ENCODE peak calls at places on chromosomes 13 and 19, in seven cellular contexts. One of them, this sample, is unnamed.

GRCh38 chr19:34273121-34273845 is 18.9 kb downstream of the GARRE1 start:
- DNase-seq in CD4-positive, alpha-beta memory T cell: no peak
- DNase-seq in kidney: no peak
- DNase-seq in CD8-positive, alpha-beta T cell: no peak
- DNase-seq in GM23248: no peak
- DNase-seq in left ventricle myocardium inferior: no peak
- DNase-seq in caudate nucleus: no peak
- DNase-seq in this sample: no peak

GRCh38 chr13:112825071-112825470 is 135.2 kb downstream of the ATP11A start:
- DNase-seq in left ventricle myocardium inferior: no peak
- DNase-seq in CD4-positive, alpha-beta memory T cell: no peak
- DNase-seq in kidney: no peak
- DNase-seq in CD8-positive, alpha-beta T cell: no peak
- DNase-seq in GM23248: no peak
- DNase-seq in caudate nucleus: no peak
- DNase-seq in this sample: no peak

GRCh38 chr13:92984151-92984550 is 242.5 kb upstream of the GPC6 start:
- DNase-seq in CD8-positive, alpha-beta T cell: no peak
- DNase-seq in kidney: no peak
- DNase-seq in caudate nucleus: no peak
- DNase-seq in left ventricle myocardium inferior: no peak
- DNase-seq in CD4-positive, alpha-beta memory T cell: no peak
- DNase-seq in GM23248: no peak
- DNase-seq in this sample: no peak

GRCh38 chr19:45613926-45614725 is 12.1 kb upstream of the GPR4 start:
- DNase-seq in CD8-positive, alpha-beta T cell: no peak
- DNase-seq in caudate nucleus: no peak
- DNase-seq in kidney: no peak
- DNase-seq in GM23248: peak
- DNase-seq in left ventricle myocardium inferior: no peak
- DNase-seq in CD4-positive, alpha-beta memory T cell: peak
- DNase-seq in this sample: no peak

GRCh38 chr13:34124912-34125311 is 307.0 kb downstream of the RFC3 start:
- DNase-seq in kidney: no peak
- DNase-seq in caudate nucleus: no peak
- DNase-seq in CD4-positive, alpha-beta memory T cell: no peak
- DNase-seq in CD8-positive, alpha-beta T cell: no peak
- DNase-seq in left ventricle myocardium inferior: no peak
- DNase-seq in GM23248: no peak
- DNase-seq in this sample: no peak

GRCh38 chr19:54256250-54257115 is 590 bp downstream of the LILRB5 start:
- DNase-seq in left ventricle myocardium inferior: no peak
- DNase-seq in caudate nucleus: no peak
- DNase-seq in kidney: no peak
- DNase-seq in GM23248: no peak
- DNase-seq in CD8-positive, alpha-beta T cell: no peak
- DNase-seq in CD4-positive, alpha-beta memory T cell: no peak
- DNase-seq in this sample: peak

GRCh38 chr13:110944121-110944967 is 29.5 kb upstream of the ANKRD10 start:
- DNase-seq in caudate nucleus: no peak
- DNase-seq in CD8-positive, alpha-beta T cell: no peak
- DNase-seq in kidney: no peak
- DNase-seq in GM23248: peak
- DNase-seq in left ventricle myocardium inferior: no peak
- DNase-seq in CD4-positive, alpha-beta memory T cell: no peak
- DNase-seq in this sample: peak

GRCh38 chr13:95641291-95641811 is 3.2 kb downstream of the DZIP1 start:
- DNase-seq in kidney: peak
- DNase-seq in caudate nucleus: no peak
- DNase-seq in GM23248: peak
- DNase-seq in CD4-positive, alpha-beta memory T cell: no peak
- DNase-seq in CD8-positive, alpha-beta T cell: no peak
- DNase-seq in left ventricle myocardium inferior: no peak
- DNase-seq in this sample: no peak

GRCh38 chr19:52369463-52370340 is at the start of gene ZNF880:
- DNase-seq in GM23248: peak
- DNase-seq in kidney: peak
- DNase-seq in caudate nucleus: peak
- DNase-seq in left ventricle myocardium inferior: peak
- DNase-seq in CD4-positive, alpha-beta memory T cell: peak
- DNase-seq in CD8-positive, alpha-beta T cell: peak
- DNase-seq in this sample: peak

GRCh38 chr13:112887151-112887550 is 81.9 kb upstream of the MCF2L start:
- DNase-seq in CD4-positive, alpha-beta memory T cell: no peak
- DNase-seq in kidney: peak
- DNase-seq in left ventricle myocardium inferior: no peak
- DNase-seq in GM23248: no peak
- DNase-seq in caudate nucleus: no peak
- DNase-seq in CD8-positive, alpha-beta T cell: no peak
- DNase-seq in this sample: no peak

GRCh38 chr13:77397636-77398035 is 70.7 kb upstream of the MYCBP2 start:
- DNase-seq in CD8-positive, alpha-beta T cell: no peak
- DNase-seq in kidney: no peak
- DNase-seq in left ventricle myocardium inferior: no peak
- DNase-seq in caudate nucleus: no peak
- DNase-seq in CD4-positive, alpha-beta memory T cell: no peak
- DNase-seq in GM23248: peak
- DNase-seq in this sample: no peak

GRCh38 chr19:55383789-55384575 is at the start of gene TMEM238:
- DNase-seq in caudate nucleus: peak
- DNase-seq in CD8-positive, alpha-beta T cell: no peak
- DNase-seq in GM23248: peak
- DNase-seq in left ventricle myocardium inferior: peak
- DNase-seq in CD4-positive, alpha-beta memory T cell: peak
- DNase-seq in kidney: peak
- DNase-seq in this sample: no peak

GRCh38 chr13:86585826-86586225 is 786.6 kb upstream of the SLITRK6 start:
- DNase-seq in caudate nucleus: no peak
- DNase-seq in GM23248: peak
- DNase-seq in left ventricle myocardium inferior: peak
- DNase-seq in CD4-positive, alpha-beta memory T cell: no peak
- DNase-seq in kidney: no peak
- DNase-seq in CD8-positive, alpha-beta T cell: no peak
- DNase-seq in this sample: no peak

GRCh38 chr13:111460548-111461444 is 140.4 kb downstream of the TEX29 start:
- DNase-seq in kidney: no peak
- DNase-seq in CD8-positive, alpha-beta T cell: no peak
- DNase-seq in left ventricle myocardium inferior: no peak
- DNase-seq in GM23248: peak
- DNase-seq in CD4-positive, alpha-beta memory T cell: no peak
- DNase-seq in caudate nucleus: peak
- DNase-seq in this sample: peak

GRCh38 chr13:32153056-32153455 is 121.5 kb downstream of the FRY start:
- DNase-seq in left ventricle myocardium inferior: no peak
- DNase-seq in CD8-positive, alpha-beta T cell: no peak
- DNase-seq in kidney: no peak
- DNase-seq in CD4-positive, alpha-beta memory T cell: no peak
- DNase-seq in GM23248: peak
- DNase-seq in caudate nucleus: no peak
- DNase-seq in this sample: no peak

GRCh38 chr13:110641055-110642015 is 26.0 kb downstream of the NAXD start:
- DNase-seq in kidney: no peak
- DNase-seq in CD8-positive, alpha-beta T cell: no peak
- DNase-seq in GM23248: peak
- DNase-seq in caudate nucleus: no peak
- DNase-seq in left ventricle myocardium inferior: peak
- DNase-seq in CD4-positive, alpha-beta memory T cell: no peak
- DNase-seq in this sample: no peak

GRCh38 chr13:108227651-108228272 is 9.6 kb downstream of the ABHD13 start:
- DNase-seq in GM23248: peak
- DNase-seq in left ventricle myocardium inferior: no peak
- DNase-seq in CD8-positive, alpha-beta T cell: no peak
- DNase-seq in CD4-positive, alpha-beta memory T cell: no peak
- DNase-seq in caudate nucleus: no peak
- DNase-seq in kidney: no peak
- DNase-seq in this sample: no peak

GRCh38 chr19:54106716-54107115 is 4.1 kb downstream of the NDUFA3 start:
- DNase-seq in left ventricle myocardium inferior: peak
- DNase-seq in CD4-positive, alpha-beta memory T cell: no peak
- DNase-seq in GM23248: no peak
- DNase-seq in CD8-positive, alpha-beta T cell: no peak
- DNase-seq in kidney: peak
- DNase-seq in caudate nucleus: no peak
- DNase-seq in this sample: no peak

GRCh38 chr19:19418548-19419260 is 13.2 kb downstream of the GATAD2A start:
- DNase-seq in CD4-positive, alpha-beta memory T cell: no peak
- DNase-seq in CD8-positive, alpha-beta T cell: no peak
- DNase-seq in GM23248: no peak
- DNase-seq in kidney: peak
- DNase-seq in caudate nucleus: no peak
- DNase-seq in left ventricle myocardium inferior: no peak
- DNase-seq in this sample: no peak

DNA sequence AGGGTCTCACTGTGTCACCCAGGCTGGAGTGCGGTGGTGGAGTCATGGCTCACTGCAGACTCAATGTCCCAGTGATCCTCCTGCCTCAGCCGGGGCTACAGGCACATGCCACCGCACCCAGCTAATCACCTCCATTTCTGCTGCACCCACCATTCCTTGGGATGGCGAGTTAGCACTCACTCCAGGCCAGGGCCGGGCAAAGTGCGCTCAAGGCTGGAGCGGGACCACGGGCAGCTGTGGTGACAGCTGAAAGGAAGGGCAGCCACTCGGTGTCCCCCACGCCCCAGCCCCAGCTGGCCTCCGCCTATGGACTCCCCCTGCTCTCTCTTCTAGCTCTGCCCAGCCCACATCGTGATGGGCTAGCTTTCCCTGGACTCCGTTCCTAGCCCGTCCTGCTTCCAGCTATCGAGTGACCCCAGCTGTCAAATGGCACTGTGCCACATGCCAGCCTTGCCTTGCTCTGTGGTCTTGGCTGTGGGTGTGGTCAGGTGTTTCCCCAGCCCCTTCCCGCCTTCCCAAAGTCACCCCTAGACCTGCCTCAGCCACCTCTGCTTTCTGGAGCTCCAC is 4.1 kb downstream of the MICOS13 start:
- DNase-seq in CD4-positive, alpha-beta memory T cell: peak
- DNase-seq in CD8-positive, alpha-beta T cell: no peak
- DNase-seq in kidney: no peak
- DNase-seq in GM23248: no peak
- DNase-seq in caudate nucleus: no peak
- DNase-seq in left ventricle myocardium inferior: no peak
- DNase-seq in this sample: no peak
- H3K27ac ChIP-seq in CD4-positive, alpha-beta memory T cell: no peak
- H3K27ac ChIP-seq in CD8-positive, alpha-beta T cell: no peak
- H3K27ac ChIP-seq in kidney: no peak
- H3K27ac ChIP-seq in GM23248: no peak
- H3K27ac ChIP-seq in caudate nucleus: no peak
- H3K27ac ChIP-seq in left ventricle myocardium inferior: no peak
- H3K27ac ChIP-seq in this sample: no peak

GRCh38 chr13:75841905-75842304 is 205.8 kb downstream of the LMO7 start:
- DNase-seq in caudate nucleus: no peak
- DNase-seq in kidney: no peak
- DNase-seq in GM23248: no peak
- DNase-seq in CD8-positive, alpha-beta T cell: no peak
- DNase-seq in CD4-positive, alpha-beta memory T cell: no peak
- DNase-seq in left ventricle myocardium inferior: no peak
- DNase-seq in this sample: no peak
- H3K27ac ChIP-seq in caudate nucleus: no peak
- H3K27ac ChIP-seq in kidney: no peak
- H3K27ac ChIP-seq in GM23248: no peak
- H3K27ac ChIP-seq in CD8-positive, alpha-beta T cell: no peak
- H3K27ac ChIP-seq in CD4-positive, alpha-beta memory T cell: no peak
- H3K27ac ChIP-seq in left ventricle myocardium inferior: no peak
- H3K27ac ChIP-seq in this sample: no peak

GRCh38 chr19:33085570-33086128 is 4.7 kb downstream of the GPATCH1 start:
- DNase-seq in GM23248: no peak
- DNase-seq in kidney: no peak
- DNase-seq in caudate nucleus: no peak
- DNase-seq in left ventricle myocardium inferior: no peak
- DNase-seq in CD4-positive, alpha-beta memory T cell: no peak
- DNase-seq in CD8-positive, alpha-beta T cell: no peak
- DNase-seq in this sample: no peak

GRCh38 chr19:33093420-33094210 is 12.6 kb downstream of the GPATCH1 start:
- DNase-seq in kidney: peak
- DNase-seq in GM23248: no peak
- DNase-seq in CD4-positive, alpha-beta memory T cell: no peak
- DNase-seq in CD8-positive, alpha-beta T cell: no peak
- DNase-seq in left ventricle myocardium inferior: no peak
- DNase-seq in caudate nucleus: no peak
- DNase-seq in this sample: no peak

GRCh38 chr19:33086955-33087354 is 6.0 kb downstream of the GPATCH1 start:
- DNase-seq in CD4-positive, alpha-beta memory T cell: no peak
- DNase-seq in kidney: no peak
- DNase-seq in CD8-positive, alpha-beta T cell: no peak
- DNase-seq in caudate nucleus: no peak
- DNase-seq in left ventricle myocardium inferior: no peak
- DNase-seq in GM23248: no peak
- DNase-seq in this sample: no peak

GRCh38 chr19:33090179-33090578 is 9.2 kb downstream of the GPATCH1 start:
- DNase-seq in left ventricle myocardium inferior: no peak
- DNase-seq in caudate nucleus: no peak
- DNase-seq in GM23248: no peak
- DNase-seq in CD8-positive, alpha-beta T cell: no peak
- DNase-seq in kidney: no peak
- DNase-seq in CD4-positive, alpha-beta memory T cell: no peak
- DNase-seq in this sample: no peak

GRCh38 chr19:33089061-33089460 is 8.1 kb downstream of the GPATCH1 start:
- DNase-seq in caudate nucleus: no peak
- DNase-seq in left ventricle myocardium inferior: no peak
- DNase-seq in kidney: no peak
- DNase-seq in GM23248: no peak
- DNase-seq in CD4-positive, alpha-beta memory T cell: no peak
- DNase-seq in CD8-positive, alpha-beta T cell: no peak
- DNase-seq in this sample: no peak
- H3K27ac ChIP-seq in caudate nucleus: no peak
- H3K27ac ChIP-seq in left ventricle myocardium inferior: no peak
- H3K27ac ChIP-seq in kidney: no peak
- H3K27ac ChIP-seq in GM23248: no peak
- H3K27ac ChIP-seq in CD4-positive, alpha-beta memory T cell: no peak
- H3K27ac ChIP-seq in CD8-positive, alpha-beta T cell: no peak
- H3K27ac ChIP-seq in this sample: no peak

DNA sequence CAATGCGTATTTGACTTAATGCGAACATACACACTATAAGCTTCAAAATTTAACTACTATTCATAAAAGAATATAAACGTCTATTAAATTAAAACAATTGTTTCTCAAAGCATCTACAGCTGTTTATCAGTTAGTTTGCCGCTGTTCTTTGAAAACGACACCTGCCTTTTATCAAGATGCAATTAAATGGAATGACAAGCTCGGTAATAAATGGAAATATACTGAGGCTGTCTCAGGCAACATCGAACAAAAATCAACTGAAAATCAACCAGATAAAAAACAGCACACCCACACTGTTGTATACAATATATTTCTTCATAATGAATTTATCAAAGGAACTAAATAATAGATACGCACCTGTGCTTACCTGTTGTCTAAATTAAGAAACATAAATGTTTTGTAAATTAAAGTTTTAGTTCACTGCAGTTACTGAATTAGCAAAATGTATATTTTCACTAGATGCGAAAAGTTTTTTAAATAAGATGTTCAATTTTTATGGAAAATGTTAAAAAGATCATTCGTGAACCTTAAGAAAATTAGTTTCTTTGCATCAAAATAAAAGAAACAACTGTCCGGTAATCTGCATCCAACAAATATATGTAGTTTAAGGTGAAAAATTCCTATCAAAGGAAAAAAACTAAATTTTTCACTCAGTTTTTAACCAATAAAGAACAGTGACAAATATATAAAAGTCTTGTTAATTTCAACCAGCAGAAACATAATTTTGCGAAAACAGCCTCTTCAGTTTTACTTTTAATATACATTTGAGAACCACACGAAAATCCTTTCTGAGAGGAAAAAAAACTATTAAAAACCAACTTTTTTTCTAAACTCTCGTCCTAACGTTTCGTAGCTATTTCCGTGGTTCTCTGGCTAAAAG is 64.3 kb downstream of the KCNRG start:
- DNase-seq in left ventricle myocardium inferior: no peak
- DNase-seq in kidney: no peak
- DNase-seq in CD4-positive, alpha-beta memory T cell: no peak
- DNase-seq in GM23248: no peak
- DNase-seq in CD8-positive, alpha-beta T cell: no peak
- DNase-seq in caudate nucleus: no peak
- DNase-seq in this sample: no peak
- H3K27ac ChIP-seq in left ventricle myocardium inferior: peak
- H3K27ac ChIP-seq in kidney: no peak
- H3K27ac ChIP-seq in CD4-positive, alpha-beta memory T cell: peak
- H3K27ac ChIP-seq in GM23248: peak
- H3K27ac ChIP-seq in CD8-positive, alpha-beta T cell: no peak
- H3K27ac ChIP-seq in caudate nucleus: peak
- H3K27ac ChIP-seq in this sample: peak

This sample was measured in coronary artery.